ENCODE peak calls at places on chromosomes 7 and 10, in ten cellular contexts. D is endothelial cell; L is H7; T is breast epithelium; E is AG08396; O is A549; B is activated CD4-positive, alpha-beta T cell treated with anti-CD3 and anti-CD28 coated beads for 24 hours; X is activated T-cell treated with anti-CD3 and anti-CD28 coated beads for 1 hour; Z is C1 segment of cervical spinal cord; H is amniotic stem cell. G is an unnamed sample.

GRCh38 chr10:78774999-78775711 is 293.6 kb upstream of the ZMIZ1 start:
- DNase-seq in Z (no peak), T (peak), H (no peak), O (no peak), D (no peak), B (no peak), E (peak), L (no peak), X (no peak), G (peak)

GRCh38 chr10:110357252-110357780 is 52.6 kb upstream of the SMNDC1 start:
- DNase-seq in L (no peak), B (peak), Z (no peak), X (peak), O (no peak), H (peak), D (no peak), T (no peak), E (peak), G (peak)

GRCh38 chr10:133068741-133069525 is 18.8 kb upstream of the ADGRA1 start:
- DNase-seq in D (no peak), E (no peak), B (no peak), T (no peak), Z (no peak), O (no peak), H (no peak), X (no peak), L (no peak), G (no peak)

GRCh38 chr10:114319406-114320248 is 80.6 kb downstream of the VWA2 start:
- DNase-seq in X (no peak), H (no peak), B (no peak), D (no peak), Z (no peak), E (no peak), L (no peak), T (no peak), O (no peak), G (no peak)

GRCh38 chr7:84975586-84976185 is 211.2 kb downstream of the SEMA3D start:
- DNase-seq in E (no peak), X (no peak), T (no peak), H (no peak), B (no peak), Z (no peak), O (no peak), D (no peak), L (no peak), G (no peak)

GRCh38 chr7:37921340-37921805 is 933 bp downstream of the EPDR1 start:
- DNase-seq in B (no peak), D (peak), T (no peak), H (no peak), X (no peak), Z (peak), E (no peak), L (peak), O (no peak), G (no peak)

GRCh38 chr10:124534231-124534798 is 72.7 kb downstream of the LHPP start:
- DNase-seq in E (no peak), Z (peak), L (peak), B (no peak), O (no peak), X (no peak), H (no peak), D (peak), T (peak), G (no peak)

GRCh38 chr10:132613566-132614348 is 76.2 kb downstream of the INPP5A start:
- DNase-seq in E (no peak), O (no peak), T (no peak), Z (no peak), H (no peak), L (peak), X (no peak), B (no peak), D (no peak), G (no peak)

GRCh38 chr10:43903451-43903850 is 254.8 kb upstream of the ZNF32 start:
- DNase-seq in Z (no peak), B (no peak), D (no peak), O (no peak), T (no peak), L (no peak), H (no peak), E (no peak), X (no peak), G (no peak)

GRCh38 chr10:86449926-86450558 is 71.5 kb downstream of the WAPL start:
- DNase-seq in X (no peak), Z (no peak), H (no peak), D (no peak), T (no peak), O (no peak), B (no peak), E (no peak), L (no peak), G (no peak)

GRCh38 chr7:6435486-6436384 is 12.0 kb downstream of the DAGLB start:
- DNase-seq in L (peak), E (peak), T (peak), D (peak), X (peak), Z (peak), H (peak), B (peak), O (peak), G (peak)

GRCh38 chr10:14385591-14386201 is 55.0 kb upstream of the FRMD4A start:
- DNase-seq in B (no peak), T (no peak), O (no peak), Z (no peak), H (no peak), E (no peak), X (no peak), D (no peak), L (no peak), G (no peak)

GRCh38 chr10:51369903-51370302 is 295.6 kb downstream of the PRKG1 start:
- DNase-seq in B (no peak), E (peak), Z (no peak), L (no peak), H (peak), X (no peak), O (no peak), D (no peak), T (no peak), G (no peak)

GRCh38 chr10:104293021-104293420 is 24.0 kb downstream of the GSTO2 start:
- DNase-seq in T (no peak), E (no peak), Z (no peak), X (no peak), D (no peak), O (no peak), B (no peak), L (no peak), H (no peak), G (no peak)

GRCh38 chr10:2463301-2463700 is 604.0 kb upstream of the PFKP start:
- DNase-seq in T (no peak), H (no peak), E (no peak), B (no peak), O (no peak), L (no peak), X (no peak), Z (no peak), D (no peak), G (no peak)